ENCODE peak calls at places on chromosomes 2 and 18, in nine cellular contexts. D is AG09309, I is AG04449, W is fibroblast of lung, O is heart right ventricle, C is mammary epithelial cell, J is colonic mucosa, F is GM12878, X is sigmoid colon. Z is an unnamed sample.

GRCh38 chr2:173355132-173355865 is 627 bp downstream of the CDCA7 start:
- DNase-seq in D (no peak), I (no peak), W (peak; percentile 74), O (peak; percentile 37), C (peak; percentile 53), J (peak; percentile 63), F (no peak), X (no peak), Z (peak; percentile 81)

GRCh38 chr2:191757256-191757655 is 79.3 kb downstream of the NABP1 start:
- DNase-seq in D (no peak), I (no peak), W (no peak), O (no peak), C (no peak), J (no peak), F (no peak), X (no peak), Z (no peak)

GRCh38 chr2:224847961-224848850 is 132.0 kb upstream of the CCDC195 start:
- DNase-seq in D (peak; percentile 39), I (peak; percentile 59), W (peak; percentile 90), O (no peak), C (peak; percentile 84), J (no peak), F (no peak), X (no peak), Z (no peak)

GRCh38 chr2:9995059-9995458 is 43.6 kb downstream of the GRHL1 start:
- DNase-seq in D (no peak), I (no peak), W (no peak), O (no peak), C (no peak), J (no peak), F (no peak), X (no peak), Z (no peak)

GRCh38 chr2:239223330-239224248 is 177.2 kb downstream of the HDAC4 start:
- DNase-seq in D (no peak), I (peak; percentile 44), W (peak; percentile 56), O (no peak), C (no peak), J (peak; percentile 74), F (no peak), X (peak; percentile 83), Z (no peak)

GRCh38 chr2:42859006-42859552 is 66.7 kb upstream of the HAAO start:
- DNase-seq in D (peak; percentile 49), I (peak; percentile 24), W (peak; percentile 88), O (no peak), C (peak; percentile 63), J (peak; percentile 92), F (peak; percentile 52), X (peak; percentile 63), Z (peak; percentile 77)

GRCh38 chr2:69988086-69988635 is 26.7 kb upstream of the ASPRV1 start:
- DNase-seq in D (no peak), I (no peak), W (no peak), O (no peak), C (no peak), J (no peak), F (no peak), X (no peak), Z (no peak)

GRCh38 chr18:46754188-46754587 is 2.7 kb downstream of the ST8SIA5 start:
- DNase-seq in D (no peak), I (no peak), W (no peak), O (no peak), C (no peak), J (no peak), F (peak; percentile 19), X (no peak), Z (peak; percentile 59)

GRCh38 chr2:164000171-164000570 is 264.4 kb upstream of the FIGN start:
- DNase-seq in D (peak; percentile 44), I (no peak), W (peak; percentile 36), O (no peak), C (no peak), J (no peak), F (no peak), X (no peak), Z (no peak)

GRCh38 chr2:76700894-76701293 is 821.3 kb downstream of the LRRTM4 start:
- DNase-seq in D (no peak), I (no peak), W (no peak), O (no peak), C (no peak), J (no peak), F (no peak), X (no peak), Z (no peak)

GRCh38 chr18:23881778-23882177 is 132.8 kb upstream of the TTC39C start:
- DNase-seq in D (no peak), I (no peak), W (no peak), O (no peak), C (peak; percentile 72), J (no peak), F (no peak), X (no peak), Z (no peak)

GRCh38 chr18:76306685-76307292 is 188.3 kb downstream of the ZNF516 start:
- DNase-seq in D (no peak), I (no peak), W (no peak), O (no peak), C (no peak), J (no peak), F (peak; percentile 37), X (no peak), Z (peak; percentile 82)
- H3K4me3 ChIP-seq in D (no peak overlapping the region), I (no peak overlapping the region), W (no peak overlapping the region), O (no peak overlapping the region), C (no peak overlapping the region), J (no peak overlapping the region), F (no peak overlapping the region), X (no peak overlapping the region), Z (no peak overlapping the region)

DNA sequence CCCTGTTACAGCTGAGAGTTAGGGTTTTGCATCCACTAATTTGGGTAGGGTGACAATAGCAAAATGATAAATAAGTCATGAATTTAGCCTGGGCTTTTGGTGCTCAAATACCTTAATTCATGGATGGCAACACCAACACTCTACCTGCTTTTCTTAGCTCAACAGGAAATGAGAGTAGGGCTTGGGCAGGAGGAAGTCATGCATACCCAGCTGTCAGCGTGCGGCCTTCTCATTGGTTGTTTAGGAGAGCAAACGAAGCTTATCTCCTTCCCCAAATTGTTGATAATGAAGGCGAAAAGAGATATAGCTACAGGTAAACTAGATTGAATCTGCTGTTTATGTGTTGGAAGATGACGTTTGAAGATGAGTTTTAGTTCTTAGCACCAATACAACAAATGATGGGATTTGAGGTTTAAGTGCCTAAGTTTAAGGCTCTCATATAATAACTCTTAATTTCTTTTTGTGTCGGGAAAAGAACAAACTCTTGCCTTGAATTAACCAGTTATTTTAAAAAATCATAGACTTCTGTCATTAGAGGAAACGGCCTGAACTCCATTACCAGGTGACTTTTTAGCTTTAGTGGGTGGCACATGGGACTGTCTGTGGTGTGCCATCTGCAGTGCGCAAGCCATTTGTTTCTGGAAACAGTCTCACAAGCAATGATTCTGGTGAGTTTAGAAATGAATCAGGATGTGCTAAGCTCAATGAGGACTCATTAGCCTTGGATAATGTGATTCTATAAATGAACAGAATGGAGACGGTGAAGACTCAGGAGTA is 19.7 kb downstream of the MAP4K4 start:
- DNase-seq in D (no peak), I (no peak), W (no peak), O (no peak), C (no peak), J (no peak), F (peak; percentile 44), X (no peak), Z (peak; percentile 74)
- TF ChIP-seq CTCF in D (no peak), I (no peak), W (no peak), O (no peak), C (no peak), J (no peak), F (no peak), X (no peak), Z (no peak)

DNA sequence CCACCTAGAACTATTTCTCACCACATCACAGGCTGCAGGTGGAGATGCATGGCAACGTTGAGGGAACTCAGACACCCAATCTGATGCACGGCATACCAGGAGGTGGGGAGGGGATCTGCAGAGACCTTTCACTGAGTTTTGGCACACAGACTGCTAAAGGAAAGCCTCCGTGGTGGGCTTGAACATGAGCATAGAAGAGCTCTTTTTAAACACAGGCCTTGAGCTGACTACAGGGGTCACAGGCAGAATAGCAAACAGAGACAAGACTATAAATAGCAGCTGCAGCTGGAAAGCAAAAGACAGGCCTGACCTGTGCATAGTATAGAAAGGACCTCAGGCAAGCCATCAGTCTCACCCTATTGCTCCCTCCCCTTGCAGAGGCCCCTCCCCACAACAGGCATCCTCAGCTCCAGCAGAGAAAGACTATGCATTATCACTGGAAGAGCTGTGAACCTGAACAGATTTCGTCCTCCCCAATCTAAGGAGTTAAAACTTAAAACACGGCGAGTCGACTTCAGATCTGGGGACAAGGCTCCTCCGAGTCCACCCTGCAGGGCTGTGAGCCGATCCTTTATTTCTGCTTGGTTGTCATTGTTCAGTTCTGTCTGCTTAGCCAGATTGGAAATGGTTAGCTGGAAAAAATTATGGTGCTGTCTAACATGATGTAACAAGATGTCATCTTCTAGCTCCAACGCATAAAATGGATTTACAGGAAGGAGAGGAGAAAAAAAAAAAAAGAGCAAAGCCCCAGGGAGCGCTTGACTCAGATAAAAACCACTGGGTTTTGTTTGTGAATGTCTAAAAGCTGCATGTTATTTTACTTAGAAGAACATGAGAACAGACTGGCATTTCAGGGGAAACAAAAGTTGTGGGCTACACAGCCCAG is 25.3 kb upstream of the LCLAT1 start:
- DNase-seq in D (peak; percentile 82), I (peak; percentile 75), W (peak; percentile 88), O (no peak), C (peak; percentile 27), J (no peak), F (peak; percentile 28), X (no peak), Z (no peak)
- H3K4me3 ChIP-seq in D (peak overlapping the region; percentile 6), I (peak overlapping the region; percentile 40), W (no peak overlapping the region), O (no peak overlapping the region), C (no peak overlapping the region), J (no peak overlapping the region), F (peak overlapping the region; percentile 17), X (no peak overlapping the region), Z (no peak overlapping the region)

GRCh38 chr2:61141151-61141550 is 20.8 kb upstream of the C2orf74 start:
- DNase-seq in D (no peak), I (no peak), W (no peak), O (no peak), C (no peak), J (no peak), F (no peak), X (no peak), Z (no peak)
- TF ChIP-seq CTCF in D (no peak), I (no peak), W (no peak), O (no peak), C (no peak), J (no peak), F (no peak), X (no peak), Z (no peak)

GRCh38 chr2:178865121-178865520 is 57.9 kb upstream of the TTN start:
- DNase-seq in D (no peak), I (no peak), W (peak; percentile 69), O (no peak), C (peak; percentile 25), J (no peak), F (no peak), X (no peak), Z (no peak)

GRCh38 chr2:178863130-178863855 is 56.1 kb upstream of the TTN start:
- DNase-seq in D (no peak), I (no peak), W (no peak), O (no peak), C (no peak), J (no peak), F (no peak), X (no peak), Z (no peak)

GRCh38 chr2:178865999-178866398 is 58.8 kb upstream of the TTN start:
- DNase-seq in D (no peak), I (no peak), W (no peak), O (no peak), C (no peak), J (no peak), F (no peak), X (no peak), Z (no peak)

GRCh38 chr2:178863856-178864620 is 56.8 kb upstream of the TTN start:
- DNase-seq in D (no peak), I (no peak), W (peak; percentile 34), O (peak; percentile 71), C (no peak), J (peak; percentile 19), F (no peak), X (peak; percentile 74), Z (no peak)

GRCh38 chr2:178865537-178865936 is 58.3 kb upstream of the TTN start:
- DNase-seq in D (no peak), I (no peak), W (peak; percentile 68), O (no peak), C (no peak), J (no peak), F (no peak), X (no peak), Z (no peak)
- H3K4me3 ChIP-seq in D (no peak overlapping the region), I (no peak overlapping the region), W (no peak overlapping the region), O (no peak overlapping the region), C (no peak overlapping the region), J (no peak overlapping the region), F (no peak overlapping the region), X (no peak overlapping the region), Z (no peak overlapping the region)